ENCODE peak calls at places on chromosome 13, in four cellular contexts. F is Daoy; Y is stimulated activated CD8-positive, alpha-beta memory T cell treated with anti-CD3 and anti-CD28 coated beads, Interleukin-4, amount 100 ng/mL, for 1 hour; W is NCI-H748 treated with DMSO at 0.1 percent for 48 hours. T is an unnamed sample.

GRCh38 chr13:80039000-80039399 is 301.9 kb downstream of the SPRY2 start:
- DNase-seq in F (no peak), W (no peak), Y (no peak), T (no peak)

GRCh38 chr13:41231786-41232185 is 31.6 kb downstream of the MTRF1 start:
- DNase-seq in F (peak; percentile 25), Y (no peak), W (no peak), T (no peak)

GRCh38 chr13:111344471-111345191 is 24.2 kb downstream of the TEX29 start:
- DNase-seq in Y (no peak), F (peak; percentile 52), W (no peak), T (no peak)

GRCh38 chr13:97423300-97424045 is 10.5 kb upstream of the RAP2A start:
- DNase-seq in W (no peak), Y (no peak), F (no peak), T (no peak)

GRCh38 chr13:105047676-105048295 is 1487.7 kb downstream of the EFNB2 start:
- DNase-seq in W (no peak), Y (no peak), F (no peak), T (no peak)

GRCh38 chr13:80084086-80084676 is 256.7 kb downstream of the SPRY2 start:
- DNase-seq in W (peak; percentile 38), Y (no peak), F (peak; percentile 45), T (no peak)

GRCh38 chr13:40974460-40975407 is 44.4 kb downstream of the ELF1 start:
- DNase-seq in Y (no peak), F (peak; percentile 14), W (peak; percentile 36), T (peak; percentile 52)

GRCh38 chr13:76790519-76791289 is 95.5 kb downstream of the KCTD12 start:
- DNase-seq in W (no peak), F (no peak), Y (no peak), T (no peak)

GRCh38 chr13:31697290-31697689 is 42.0 kb upstream of the RXFP2 start:
- DNase-seq in F (no peak), Y (no peak), W (no peak), T (no peak)

GRCh38 chr13:21676611-21677021 is 5.7 kb downstream of the FGF9 start:
- DNase-seq in Y (no peak), W (peak; percentile 55), F (peak; percentile 54), T (peak; percentile 32)

GRCh38 chr13:45055902-45056648 is 64.2 kb upstream of the GTF2F2 start:
- DNase-seq in F (peak; percentile 69), W (no peak), Y (no peak), T (peak; percentile 54)

GRCh38 chr13:114237415-114238112 is 2.9 kb downstream of the CDC16 start:
- DNase-seq in W (no peak), F (no peak), Y (no peak), T (no peak)

GRCh38 chr13:25885418-25885817 is 166.4 kb downstream of the SHISA2 start:
- DNase-seq in Y (no peak), W (no peak), F (no peak), T (no peak)

GRCh38 chr13:105278797-105279425 is 1256.6 kb downstream of the EFNB2 start:
- DNase-seq in F (no peak), Y (no peak), W (no peak), T (no peak)

GRCh38 chr13:21657538-21657937 is 13.3 kb upstream of the FGF9 start:
- DNase-seq in W (no peak), Y (no peak), F (peak; percentile 82), T (no peak)

GRCh38 chr13:98506343-98507059 is 70.4 kb downstream of the STK24 start:
- DNase-seq in W (no peak), F (no peak), Y (no peak), T (no peak)

GRCh38 chr13:110262494-110262893 is 44.5 kb downstream of the COL4A1 start:
- DNase-seq in F (no peak), Y (no peak), W (no peak), T (no peak)

GRCh38 chr13:28489536-28489935 is 5.4 kb downstream of the FLT1 start:
- DNase-seq in F (peak; percentile 32), Y (no peak), W (no peak), T (no peak)

GRCh38 chr13:73672492-73672891 is 461.7 kb downstream of the KLF12 start:
- DNase-seq in W (peak; percentile 42), Y (no peak), F (no peak), T (no peak)

GRCh38 chr13:95073826-95074345 is 227.4 kb downstream of the ABCC4 start:
- DNase-seq in F (no peak), Y (no peak), W (no peak), T (no peak)

GRCh38 chr13:24149306-24150032 is 11.1 kb upstream of the SPATA13 start:
- DNase-seq in W (no peak), F (peak; percentile 10), Y (no peak), T (no peak)

GRCh38 chr13:107276936-107277335 is 709.0 kb upstream of the ARGLU1 start:
- DNase-seq in Y (no peak), F (no peak), W (no peak), T (no peak)

GRCh38 chr13:28046981-28047380 is 53.4 kb downstream of the FLT3 start:
- DNase-seq in Y (no peak), F (peak; percentile 26), W (no peak), T (no peak)

GRCh38 chr13:46961719-46962118 is 64.9 kb upstream of the HTR2A start:
- DNase-seq in Y (no peak), W (no peak), F (peak; percentile 17), T (no peak)

GRCh38 chr13:66359910-66360552 is 870.1 kb downstream of the PCDH9 start:
- DNase-seq in Y (no peak), W (no peak), F (no peak), T (no peak)

GRCh38 chr13:113275387-113275786 is 21.7 kb upstream of the LAMP1 start:
- DNase-seq in F (peak; percentile 52), W (no peak), Y (no peak), T (peak; percentile 51)

GRCh38 chr13:49272296-49272695 is 24.6 kb downstream of the CDADC1 start:
- DNase-seq in Y (no peak), W (no peak), F (no peak), T (no peak)

GRCh38 chr13:25203256-25203794 is 31.2 kb upstream of the AMER2 start:
- DNase-seq in F (peak; percentile 9), Y (no peak), W (no peak), T (no peak)

T was measured in D341Med.